ENCODE peak calls at places on chromosome 16, in five cellular contexts. O is fibroblast of mammary gland; U is activated CD4-positive, alpha-beta T cell treated with anti-CD3 and anti-CD28 coated beads for 24 hours; C is CD4-positive, alpha-beta T cell; N is psoas muscle. M is an unnamed sample.

GRCh38 chr16:57624044-57624688 is 4.3 kb upstream of the ADGRG1 start:
- DNase-seq in N (no peak), U (no peak), O (no peak), C (no peak), M (no peak)

GRCh38 chr16:50699345-50700159 is 6.1 kb downstream of the NOD2 start:
- DNase-seq in O (peak; percentile 71), C (no peak), U (peak; percentile 55), N (peak; percentile 61), M (no peak)

GRCh38 chr16:49601541-49601940 is 227.9 kb downstream of the C16orf78 start:
- DNase-seq in C (no peak), N (no peak), O (no peak), U (no peak), M (no peak)

GRCh38 chr16:73432794-73433455 is 385.0 kb upstream of the ZFHX3 start:
- DNase-seq in C (no peak), U (no peak), O (no peak), N (no peak), M (no peak)

GRCh38 chr16:79318137-79318899 is 282.2 kb downstream of the MAF start:
- DNase-seq in N (peak; percentile 27), C (no peak), U (no peak), O (no peak), M (no peak)

GRCh38 chr16:4403133-4403949 is 13.1 kb downstream of the CORO7 start:
- DNase-seq in O (no peak), C (no peak), N (no peak), U (no peak), M (no peak)

GRCh38 chr16:86351041-86351784 is 159.1 kb upstream of the FOXF1 start:
- DNase-seq in C (no peak), O (no peak), N (no peak), U (no peak), M (no peak)

GRCh38 chr16:58640949-58641348 is 11.3 kb upstream of the CNOT1 start:
- DNase-seq in N (no peak), C (no peak), U (no peak), O (no peak), M (no peak)

GRCh38 chr16:89502319-89502843 is 5.8 kb upstream of the SPG7 start:
- DNase-seq in C (no peak), U (no peak), O (no peak), N (no peak), M (no peak)

GRCh38 chr16:11263737-11264136 is 5.4 kb downstream of the TNP2 start:
- DNase-seq in O (no peak), N (no peak), U (peak; percentile 39), C (no peak), M (no peak)

GRCh38 chr16:66618588-66618987 is 14.1 kb downstream of the CMTM3 start:
- DNase-seq in U (no peak), C (no peak), O (peak; percentile 99), N (peak; percentile 61), M (peak; percentile 98)

M was measured in RPMI7951.